ENCODE peak calls at places on chromosomes 12 and 14, in six cellular contexts. L is tibial nerve, P is Calu3, K is HL-60, Q is cardiac fibroblast, X is sigmoid colon. R is an unnamed sample.

GRCh38 chr12:68065687-68066086 is 76.4 kb downstream of the IFNG-AS1 start:
- DNase-seq in X (no peak), L (no peak), P (no peak), Q (no peak), K (no peak), R (no peak)

GRCh38 chr12:6735448-6736191 is 11.8 kb downstream of the COPS7A start:
- DNase-seq in P (peak), L (peak), Q (peak), K (no peak), X (peak), R (no peak)

GRCh38 chr12:28998662-28999120 is 150.4 kb upstream of the FAR2 start:
- DNase-seq in P (peak), Q (peak), K (no peak), L (no peak), X (no peak), R (no peak)

GRCh38 chr12:69258655-69259054 is 19.3 kb downstream of the CPSF6 start:
- DNase-seq in K (no peak), P (no peak), Q (no peak), L (no peak), X (peak), R (no peak)

GRCh38 chr14:105378199-105378598 is 20.1 kb upstream of the TEX22 start:
- DNase-seq in K (no peak), L (no peak), P (no peak), Q (no peak), X (no peak), R (no peak)

GRCh38 chr14:103056322-103057027 is 874 bp downstream of the CDC42BPB start:
- DNase-seq in X (peak), K (no peak), Q (peak), L (no peak), P (peak), R (no peak)

GRCh38 chr14:30385925-30386324 is 173.0 kb upstream of the G2E3 start:
- DNase-seq in X (no peak), Q (no peak), K (no peak), P (no peak), L (no peak), R (no peak)

GRCh38 chr12:19744760-19745218 is 305.5 kb downstream of the AEBP2 start:
- DNase-seq in L (no peak), X (no peak), P (peak), K (no peak), Q (peak), R (no peak)

GRCh38 chr12:96155781-96156180 is 38.4 kb upstream of the ELK3 start:
- DNase-seq in X (no peak), L (no peak), Q (no peak), P (no peak), K (no peak), R (no peak)

GRCh38 chr12:48795550-48796455 is 6.9 kb upstream of the ADCY6 start:
- DNase-seq in Q (peak), L (peak), K (no peak), X (peak), P (peak), R (peak)

GRCh38 chr14:93582516-93582915 is 151.8 kb downstream of the UNC79 start:
- DNase-seq in K (no peak), Q (no peak), P (no peak), X (no peak), L (no peak), R (no peak)

GRCh38 chr12:27148791-27149190 is 66.4 kb upstream of the C12orf71 start:
- DNase-seq in Q (no peak), X (no peak), L (no peak), P (no peak), K (no peak), R (no peak)

GRCh38 chr12:15939111-15939510 is 28.0 kb downstream of the DERA start:
- DNase-seq in X (no peak), Q (no peak), P (no peak), L (no peak), K (no peak), R (no peak)

GRCh38 chr12:50132505-50133135 is 20.6 kb downstream of the COX14 start:
- DNase-seq in X (no peak), K (no peak), P (no peak), Q (no peak), L (no peak), R (no peak)

GRCh38 chr14:54929556-54929955 is 26.9 kb upstream of the GCH1 start:
- DNase-seq in K (no peak), P (no peak), Q (no peak), L (no peak), X (no peak), R (no peak)

GRCh38 chr14:85250369-85250768 is 279.6 kb upstream of the FLRT2 start:
- DNase-seq in Q (no peak), X (no peak), L (no peak), P (no peak), K (no peak), R (no peak)

DNA sequence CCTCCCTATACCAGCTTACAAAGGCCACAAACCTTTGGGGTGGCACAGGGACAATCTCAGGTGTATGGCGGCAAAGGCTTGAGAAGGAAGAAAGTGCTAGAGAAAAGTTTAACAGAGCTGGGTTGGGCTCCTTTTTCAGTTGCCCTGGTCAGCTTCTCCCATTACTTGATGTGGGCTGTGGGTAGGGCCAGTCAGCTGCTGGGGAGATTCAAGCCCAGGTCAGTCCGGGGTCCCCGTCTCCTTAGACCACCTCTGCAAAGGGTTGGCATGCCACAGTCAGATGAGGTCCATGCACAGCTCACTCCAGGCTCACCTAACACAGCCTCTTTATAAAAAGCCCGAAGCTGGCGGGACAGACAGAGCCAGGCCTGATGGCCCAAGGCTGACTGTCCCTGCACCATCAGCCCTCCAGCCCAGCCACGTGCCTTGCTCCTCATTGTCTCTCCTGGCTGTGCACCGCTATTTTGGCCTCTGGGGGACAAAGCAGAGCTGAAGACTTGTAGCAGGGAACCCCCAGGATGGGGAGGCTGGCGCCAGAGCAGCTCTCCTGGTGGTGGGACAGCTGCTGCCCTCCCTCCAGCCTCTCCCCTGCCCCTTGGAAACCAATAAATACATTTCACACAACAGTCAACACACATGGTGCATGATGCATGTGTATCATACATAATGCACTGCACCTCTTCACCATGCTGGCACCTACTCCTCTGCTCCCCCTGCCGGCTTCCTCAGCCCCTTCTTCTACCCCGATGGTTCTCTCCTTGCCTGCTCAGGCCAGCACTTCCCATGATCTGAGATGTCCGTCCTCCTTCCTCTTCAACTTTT is 61.7 kb upstream of the DDX11 start:
- DNase-seq in K (no peak), X (peak), L (no peak), Q (no peak), P (no peak), R (no peak)
- TF ChIP-seq CTCF in K (no peak), X (no peak), L (no peak), Q (peak), P (no peak), R (no peak)

GRCh38 chr14:77804592-77804991 is 4.7 kb downstream of the ADCK1 start:
- DNase-seq in Q (peak), X (no peak), P (peak), L (no peak), K (no peak), R (no peak)
- TF ChIP-seq CTCF in Q (peak), X (no peak), P (no peak), L (no peak), K (no peak), R (no peak)

GRCh38 chr14:39454906-39455539 is 22.8 kb upstream of the FBXO33 start:
- DNase-seq in K (no peak), P (no peak), Q (no peak), X (no peak), L (no peak), R (no peak)
- TF ChIP-seq CTCF in K (no peak), P (no peak), Q (no peak), X (no peak), L (no peak), R (no peak)

DNA sequence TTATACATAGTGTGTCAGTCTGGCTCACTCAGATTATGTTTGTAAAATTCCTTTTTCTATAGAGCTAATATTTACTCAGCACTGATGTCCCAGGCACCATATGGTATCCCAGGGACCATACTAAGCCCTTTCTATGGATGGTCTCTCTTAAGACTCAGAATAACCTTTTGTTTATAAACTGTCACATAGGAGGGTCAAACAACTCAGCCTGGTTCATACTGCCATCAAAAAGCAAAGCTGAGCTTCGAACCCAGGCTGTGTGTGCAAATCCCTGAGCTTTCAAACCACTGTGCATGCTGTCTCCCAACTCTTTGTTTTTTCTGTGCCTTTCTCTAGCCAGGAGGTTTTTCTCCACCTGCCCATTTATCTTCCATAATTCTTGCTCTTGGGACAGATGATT is 135.6 kb upstream of the ARHGAP5 start:
- DNase-seq in P (no peak), K (no peak), L (no peak), X (no peak), Q (no peak), R (no peak)
- TF ChIP-seq CTCF in P (no peak), K (no peak), L (no peak), X (no peak), Q (no peak), R (no peak)

GRCh38 chr14:90019824-90020523 is 41.8 kb upstream of the KCNK13 start:
- DNase-seq in K (no peak), L (no peak), Q (no peak), P (no peak), X (no peak), R (no peak)
- TF ChIP-seq CTCF in K (no peak), L (no peak), Q (no peak), P (no peak), X (no peak), R (no peak)

DNA sequence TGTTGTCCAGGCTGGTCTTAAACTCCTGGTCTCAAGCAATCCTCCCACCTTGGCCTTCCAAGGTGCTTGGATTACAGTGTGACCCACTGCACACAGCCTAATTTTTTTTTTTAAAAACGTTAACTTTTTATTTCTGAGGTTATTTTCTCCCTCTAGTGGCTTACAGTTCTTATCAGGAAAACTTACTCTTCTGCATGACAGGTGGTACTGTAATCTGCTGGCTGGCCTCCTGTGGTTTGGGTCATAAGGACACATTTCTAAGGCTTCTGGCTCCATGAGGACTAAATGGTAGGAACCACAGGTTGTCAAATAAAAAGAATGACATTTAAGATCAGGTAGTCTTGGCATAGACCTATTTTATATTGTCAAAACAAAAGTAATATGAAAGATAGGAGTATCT is 7.7 kb upstream of the NCKAP1L start:
- DNase-seq in K (no peak), X (no peak), Q (no peak), P (no peak), L (no peak), R (no peak)
- TF ChIP-seq CTCF in K (no peak), X (no peak), Q (no peak), P (no peak), L (no peak), R (no peak)

DNA sequence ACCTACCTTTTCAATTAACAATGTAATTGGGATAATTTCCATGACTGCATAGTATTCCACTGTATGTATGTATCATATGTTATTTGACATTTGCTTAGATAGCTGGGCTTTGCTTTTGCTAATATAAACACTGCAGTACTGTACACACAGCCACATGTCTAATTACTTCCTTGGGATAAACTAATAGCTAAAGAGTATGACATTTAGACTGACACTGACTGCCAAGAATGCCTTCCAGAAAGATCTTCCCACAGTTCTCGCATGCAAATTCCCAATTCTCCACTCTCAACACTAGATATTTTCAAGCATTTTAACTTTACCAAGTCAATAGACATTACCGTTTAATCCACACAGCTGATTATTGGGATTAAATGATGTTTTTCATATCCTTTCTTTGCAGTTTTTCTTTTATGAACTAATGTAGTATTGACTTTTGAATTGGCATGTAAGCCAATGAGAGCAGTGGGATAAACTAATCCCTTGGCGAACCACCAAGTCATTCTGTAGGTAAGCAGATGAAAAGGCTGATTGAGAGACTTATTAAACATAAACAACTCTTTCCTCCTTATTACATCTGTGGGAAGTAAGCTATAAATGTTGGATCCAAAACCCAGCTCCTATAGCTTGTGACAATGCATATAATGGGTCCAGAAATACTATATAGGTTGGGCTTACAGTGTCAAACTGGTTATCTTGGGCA is 55.5 kb downstream of the STON2 start:
- DNase-seq in Q (no peak), L (no peak), P (no peak), K (no peak), X (no peak), R (no peak)
- TF ChIP-seq CTCF in Q (no peak), L (no peak), P (no peak), K (no peak), X (no peak), R (no peak)

GRCh38 chr12:116520225-116520624 is 39.0 kb upstream of the MAP1LC3B2 start:
- DNase-seq in Q (no peak), L (no peak), K (no peak), P (no peak), X (no peak), R (no peak)

GRCh38 chr12:116520801-116521471 is 38.2 kb upstream of the MAP1LC3B2 start:
- DNase-seq in P (no peak), L (no peak), Q (peak), K (no peak), X (no peak), R (no peak)

GRCh38 chr12:116516657-116517056 is 42.5 kb upstream of the MAP1LC3B2 start:
- DNase-seq in L (no peak), X (no peak), K (no peak), P (no peak), Q (no peak), R (no peak)

GRCh38 chr12:116515674-116516073 is 43.5 kb upstream of the MAP1LC3B2 start:
- DNase-seq in Q (no peak), P (no peak), X (no peak), L (no peak), K (no peak), R (no peak)

DNA sequence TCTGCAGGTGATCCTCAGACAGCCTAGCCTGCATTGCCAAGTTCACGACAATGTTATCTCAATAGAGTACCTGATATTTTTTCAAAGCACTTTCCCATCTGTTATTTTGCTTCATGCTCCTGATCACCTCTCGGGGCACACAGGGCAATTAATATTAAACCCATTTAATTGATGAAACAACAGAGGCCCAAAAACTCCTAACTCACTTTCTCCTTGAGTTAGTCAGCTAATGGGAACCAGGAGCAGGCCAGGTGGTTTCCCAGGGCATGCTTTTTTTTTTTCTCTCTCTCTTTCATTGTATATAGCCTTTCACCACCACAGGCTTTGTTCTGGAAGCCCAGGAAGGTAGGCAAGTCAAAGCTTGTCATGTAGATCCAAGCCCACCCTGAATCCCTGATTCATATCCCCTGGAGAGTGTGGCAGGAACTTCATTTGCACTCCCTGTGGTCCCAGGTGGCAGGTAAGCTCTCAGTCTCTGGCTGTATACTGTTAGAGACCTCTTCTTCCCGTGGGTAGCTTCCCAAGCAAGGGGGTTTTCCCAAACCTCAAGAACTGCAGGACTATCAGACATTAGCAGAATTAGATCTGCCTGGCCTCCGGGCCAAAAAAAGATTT is 41.6 kb upstream of the MAP1LC3B2 start:
- DNase-seq in X (no peak), K (no peak), L (no peak), Q (no peak), P (no peak), R (no peak)
- TF ChIP-seq CTCF in X (no peak), K (no peak), L (no peak), Q (no peak), P (no peak), R (no peak)

R was measured in activated B cell treated with CpG ODN at 0.5 μM for 24 hours.